ENCODE peak calls at places on chromosome 15, in nine cellular contexts. One of them, this sample, is unnamed.

GRCh38 chr15:68313501-68314390 is 36.2 kb downstream of the FEM1B start:
- DNase-seq in activated T-helper 1 cell treated with anti-CD3 and anti-CD28 coated beads, Interleukin-12 subunit alpha, Interleukin-12 subunit beta, Interleukin-2, Interleukin-4 antibody, amounts not matched to agents 30 ng/mL and 10 ng/mL and 1 ng/mL, durations not matched to agents 14 hours and 24 hours and 36 hours: no peak
- DNase-seq in Panc1: no peak
- DNase-seq in amniotic epithelial cell: no peak
- DNase-seq in T follicular helper cell: no peak
- DNase-seq in activated T-cell treated with anti-CD3 and anti-CD28 coated beads, Interleukin-2, amount 50 U/mL, for 1 hour: peak
- DNase-seq in NCI-H1436: no peak
- DNase-seq in GM12891: no peak
- DNase-seq in C1 segment of cervical spinal cord: no peak
- DNase-seq in this sample: peak

GRCh38 chr15:74525946-74526345 is 15.1 kb upstream of the ARID3B start:
- DNase-seq in Panc1: peak
- DNase-seq in GM12891: no peak
- DNase-seq in activated T-cell treated with anti-CD3 and anti-CD28 coated beads, Interleukin-2, amount 50 U/mL, for 1 hour: no peak
- DNase-seq in activated T-helper 1 cell treated with anti-CD3 and anti-CD28 coated beads, Interleukin-12 subunit alpha, Interleukin-12 subunit beta, Interleukin-2, Interleukin-4 antibody, amounts not matched to agents 30 ng/mL and 10 ng/mL and 1 ng/mL, durations not matched to agents 14 hours and 24 hours and 36 hours: no peak
- DNase-seq in T follicular helper cell: no peak
- DNase-seq in C1 segment of cervical spinal cord: no peak
- DNase-seq in amniotic epithelial cell: peak
- DNase-seq in NCI-H1436: no peak
- DNase-seq in this sample: no peak

GRCh38 chr15:73054417-73054963 is 2.2 kb downstream of the NEO1 start:
- DNase-seq in NCI-H1436: no peak
- DNase-seq in C1 segment of cervical spinal cord: no peak
- DNase-seq in GM12891: no peak
- DNase-seq in T follicular helper cell: no peak
- DNase-seq in Panc1: no peak
- DNase-seq in activated T-helper 1 cell treated with anti-CD3 and anti-CD28 coated beads, Interleukin-12 subunit alpha, Interleukin-12 subunit beta, Interleukin-2, Interleukin-4 antibody, amounts not matched to agents 30 ng/mL and 10 ng/mL and 1 ng/mL, durations not matched to agents 14 hours and 24 hours and 36 hours: no peak
- DNase-seq in amniotic epithelial cell: no peak
- DNase-seq in activated T-cell treated with anti-CD3 and anti-CD28 coated beads, Interleukin-2, amount 50 U/mL, for 1 hour: no peak
- DNase-seq in this sample: no peak

GRCh38 chr15:92808611-92809063 is 91.5 kb upstream of the CHD2 start:
- DNase-seq in T follicular helper cell: no peak
- DNase-seq in amniotic epithelial cell: peak
- DNase-seq in GM12891: no peak
- DNase-seq in activated T-cell treated with anti-CD3 and anti-CD28 coated beads, Interleukin-2, amount 50 U/mL, for 1 hour: no peak
- DNase-seq in NCI-H1436: no peak
- DNase-seq in C1 segment of cervical spinal cord: peak
- DNase-seq in Panc1: no peak
- DNase-seq in activated T-helper 1 cell treated with anti-CD3 and anti-CD28 coated beads, Interleukin-12 subunit alpha, Interleukin-12 subunit beta, Interleukin-2, Interleukin-4 antibody, amounts not matched to agents 30 ng/mL and 10 ng/mL and 1 ng/mL, durations not matched to agents 14 hours and 24 hours and 36 hours: no peak
- DNase-seq in this sample: no peak

GRCh38 chr15:52306270-52306669 is 10.7 kb upstream of the MYO5C start:
- DNase-seq in activated T-helper 1 cell treated with anti-CD3 and anti-CD28 coated beads, Interleukin-12 subunit alpha, Interleukin-12 subunit beta, Interleukin-2, Interleukin-4 antibody, amounts not matched to agents 30 ng/mL and 10 ng/mL and 1 ng/mL, durations not matched to agents 14 hours and 24 hours and 36 hours: no peak
- DNase-seq in Panc1: peak
- DNase-seq in T follicular helper cell: no peak
- DNase-seq in amniotic epithelial cell: peak
- DNase-seq in C1 segment of cervical spinal cord: no peak
- DNase-seq in NCI-H1436: no peak
- DNase-seq in GM12891: no peak
- DNase-seq in activated T-cell treated with anti-CD3 and anti-CD28 coated beads, Interleukin-2, amount 50 U/mL, for 1 hour: no peak
- DNase-seq in this sample: no peak

GRCh38 chr15:80695911-80696651 is 971 bp downstream of the ABHD17C start:
- DNase-seq in amniotic epithelial cell: no peak
- DNase-seq in T follicular helper cell: no peak
- DNase-seq in NCI-H1436: no peak
- DNase-seq in activated T-helper 1 cell treated with anti-CD3 and anti-CD28 coated beads, Interleukin-12 subunit alpha, Interleukin-12 subunit beta, Interleukin-2, Interleukin-4 antibody, amounts not matched to agents 30 ng/mL and 10 ng/mL and 1 ng/mL, durations not matched to agents 14 hours and 24 hours and 36 hours: no peak
- DNase-seq in activated T-cell treated with anti-CD3 and anti-CD28 coated beads, Interleukin-2, amount 50 U/mL, for 1 hour: peak
- DNase-seq in Panc1: no peak
- DNase-seq in C1 segment of cervical spinal cord: peak
- DNase-seq in GM12891: no peak
- DNase-seq in this sample: peak

GRCh38 chr15:70687432-70687831 is 75.9 kb downstream of the UACA start:
- DNase-seq in T follicular helper cell: no peak
- DNase-seq in amniotic epithelial cell: no peak
- DNase-seq in activated T-helper 1 cell treated with anti-CD3 and anti-CD28 coated beads, Interleukin-12 subunit alpha, Interleukin-12 subunit beta, Interleukin-2, Interleukin-4 antibody, amounts not matched to agents 30 ng/mL and 10 ng/mL and 1 ng/mL, durations not matched to agents 14 hours and 24 hours and 36 hours: no peak
- DNase-seq in GM12891: no peak
- DNase-seq in Panc1: no peak
- DNase-seq in C1 segment of cervical spinal cord: no peak
- DNase-seq in NCI-H1436: no peak
- DNase-seq in activated T-cell treated with anti-CD3 and anti-CD28 coated beads, Interleukin-2, amount 50 U/mL, for 1 hour: no peak
- DNase-seq in this sample: no peak

GRCh38 chr15:75732809-75733451 is 20.3 kb upstream of the CSPG4 start:
- DNase-seq in activated T-cell treated with anti-CD3 and anti-CD28 coated beads, Interleukin-2, amount 50 U/mL, for 1 hour: peak
- DNase-seq in activated T-helper 1 cell treated with anti-CD3 and anti-CD28 coated beads, Interleukin-12 subunit alpha, Interleukin-12 subunit beta, Interleukin-2, Interleukin-4 antibody, amounts not matched to agents 30 ng/mL and 10 ng/mL and 1 ng/mL, durations not matched to agents 14 hours and 24 hours and 36 hours: peak
- DNase-seq in amniotic epithelial cell: peak
- DNase-seq in GM12891: peak
- DNase-seq in NCI-H1436: peak
- DNase-seq in Panc1: no peak
- DNase-seq in C1 segment of cervical spinal cord: peak
- DNase-seq in T follicular helper cell: peak
- DNase-seq in this sample: peak

GRCh38 chr15:74955796-74956647 is 550 bp downstream of the RPP25 start:
- DNase-seq in activated T-cell treated with anti-CD3 and anti-CD28 coated beads, Interleukin-2, amount 50 U/mL, for 1 hour: peak
- DNase-seq in C1 segment of cervical spinal cord: peak
- DNase-seq in activated T-helper 1 cell treated with anti-CD3 and anti-CD28 coated beads, Interleukin-12 subunit alpha, Interleukin-12 subunit beta, Interleukin-2, Interleukin-4 antibody, amounts not matched to agents 30 ng/mL and 10 ng/mL and 1 ng/mL, durations not matched to agents 14 hours and 24 hours and 36 hours: peak
- DNase-seq in Panc1: no peak
- DNase-seq in NCI-H1436: no peak
- DNase-seq in GM12891: no peak
- DNase-seq in T follicular helper cell: peak
- DNase-seq in amniotic epithelial cell: peak
- DNase-seq in this sample: peak

GRCh38 chr15:58346361-58346760 is 85.4 kb upstream of the LIPC start:
- DNase-seq in activated T-cell treated with anti-CD3 and anti-CD28 coated beads, Interleukin-2, amount 50 U/mL, for 1 hour: no peak
- DNase-seq in Panc1: no peak
- DNase-seq in activated T-helper 1 cell treated with anti-CD3 and anti-CD28 coated beads, Interleukin-12 subunit alpha, Interleukin-12 subunit beta, Interleukin-2, Interleukin-4 antibody, amounts not matched to agents 30 ng/mL and 10 ng/mL and 1 ng/mL, durations not matched to agents 14 hours and 24 hours and 36 hours: no peak
- DNase-seq in GM12891: no peak
- DNase-seq in NCI-H1436: no peak
- DNase-seq in C1 segment of cervical spinal cord: no peak
- DNase-seq in amniotic epithelial cell: peak
- DNase-seq in T follicular helper cell: no peak
- DNase-seq in this sample: no peak

GRCh38 chr15:75736256-75736655 is 23.6 kb upstream of the CSPG4 start:
- DNase-seq in C1 segment of cervical spinal cord: no peak
- DNase-seq in GM12891: no peak
- DNase-seq in T follicular helper cell: no peak
- DNase-seq in Panc1: no peak
- DNase-seq in amniotic epithelial cell: no peak
- DNase-seq in NCI-H1436: no peak
- DNase-seq in activated T-helper 1 cell treated with anti-CD3 and anti-CD28 coated beads, Interleukin-12 subunit alpha, Interleukin-12 subunit beta, Interleukin-2, Interleukin-4 antibody, amounts not matched to agents 30 ng/mL and 10 ng/mL and 1 ng/mL, durations not matched to agents 14 hours and 24 hours and 36 hours: no peak
- DNase-seq in activated T-cell treated with anti-CD3 and anti-CD28 coated beads, Interleukin-2, amount 50 U/mL, for 1 hour: no peak
- DNase-seq in this sample: no peak

GRCh38 chr15:69454953-69455352 is 2.3 kb downstream of the RPLP1 start:
- DNase-seq in C1 segment of cervical spinal cord: no peak
- DNase-seq in NCI-H1436: no peak
- DNase-seq in T follicular helper cell: no peak
- DNase-seq in activated T-cell treated with anti-CD3 and anti-CD28 coated beads, Interleukin-2, amount 50 U/mL, for 1 hour: no peak
- DNase-seq in amniotic epithelial cell: no peak
- DNase-seq in GM12891: no peak
- DNase-seq in activated T-helper 1 cell treated with anti-CD3 and anti-CD28 coated beads, Interleukin-12 subunit alpha, Interleukin-12 subunit beta, Interleukin-2, Interleukin-4 antibody, amounts not matched to agents 30 ng/mL and 10 ng/mL and 1 ng/mL, durations not matched to agents 14 hours and 24 hours and 36 hours: no peak
- DNase-seq in Panc1: no peak
- DNase-seq in this sample: no peak

GRCh38 chr15:82044373-82045178 is 1.2 kb downstream of the MEX3B start:
- DNase-seq in amniotic epithelial cell: peak
- DNase-seq in T follicular helper cell: peak
- DNase-seq in activated T-helper 1 cell treated with anti-CD3 and anti-CD28 coated beads, Interleukin-12 subunit alpha, Interleukin-12 subunit beta, Interleukin-2, Interleukin-4 antibody, amounts not matched to agents 30 ng/mL and 10 ng/mL and 1 ng/mL, durations not matched to agents 14 hours and 24 hours and 36 hours: no peak
- DNase-seq in C1 segment of cervical spinal cord: peak
- DNase-seq in Panc1: no peak
- DNase-seq in activated T-cell treated with anti-CD3 and anti-CD28 coated beads, Interleukin-2, amount 50 U/mL, for 1 hour: peak
- DNase-seq in NCI-H1436: peak
- DNase-seq in GM12891: peak
- DNase-seq in this sample: peak

GRCh38 chr15:91472316-91472756 is 372.3 kb downstream of the SV2B start:
- DNase-seq in activated T-cell treated with anti-CD3 and anti-CD28 coated beads, Interleukin-2, amount 50 U/mL, for 1 hour: no peak
- DNase-seq in Panc1: no peak
- DNase-seq in T follicular helper cell: no peak
- DNase-seq in NCI-H1436: no peak
- DNase-seq in GM12891: no peak
- DNase-seq in amniotic epithelial cell: no peak
- DNase-seq in C1 segment of cervical spinal cord: no peak
- DNase-seq in activated T-helper 1 cell treated with anti-CD3 and anti-CD28 coated beads, Interleukin-12 subunit alpha, Interleukin-12 subunit beta, Interleukin-2, Interleukin-4 antibody, amounts not matched to agents 30 ng/mL and 10 ng/mL and 1 ng/mL, durations not matched to agents 14 hours and 24 hours and 36 hours: no peak
- DNase-seq in this sample: peak

GRCh38 chr15:63601026-63601726 is 4.0 kb downstream of the FBXL22 start:
- DNase-seq in NCI-H1436: no peak
- DNase-seq in Panc1: no peak
- DNase-seq in GM12891: peak
- DNase-seq in activated T-cell treated with anti-CD3 and anti-CD28 coated beads, Interleukin-2, amount 50 U/mL, for 1 hour: peak
- DNase-seq in amniotic epithelial cell: no peak
- DNase-seq in C1 segment of cervical spinal cord: no peak
- DNase-seq in T follicular helper cell: peak
- DNase-seq in activated T-helper 1 cell treated with anti-CD3 and anti-CD28 coated beads, Interleukin-12 subunit alpha, Interleukin-12 subunit beta, Interleukin-2, Interleukin-4 antibody, amounts not matched to agents 30 ng/mL and 10 ng/mL and 1 ng/mL, durations not matched to agents 14 hours and 24 hours and 36 hours: peak
- DNase-seq in this sample: peak

GRCh38 chr15:59300618-59301139 is 72.0 kb downstream of the MYO1E start:
- DNase-seq in GM12891: no peak
- DNase-seq in activated T-cell treated with anti-CD3 and anti-CD28 coated beads, Interleukin-2, amount 50 U/mL, for 1 hour: no peak
- DNase-seq in NCI-H1436: no peak
- DNase-seq in T follicular helper cell: no peak
- DNase-seq in activated T-helper 1 cell treated with anti-CD3 and anti-CD28 coated beads, Interleukin-12 subunit alpha, Interleukin-12 subunit beta, Interleukin-2, Interleukin-4 antibody, amounts not matched to agents 30 ng/mL and 10 ng/mL and 1 ng/mL, durations not matched to agents 14 hours and 24 hours and 36 hours: no peak
- DNase-seq in C1 segment of cervical spinal cord: no peak
- DNase-seq in Panc1: no peak
- DNase-seq in amniotic epithelial cell: no peak
- DNase-seq in this sample: no peak

This sample was measured in activated CD4-positive, alpha-beta memory T cell treated with anti-CD3 and anti-CD28 coated beads, Interleukin-2, amount 10 ng/mL, durations not matched to agents 7 days and 5 days.